ENCODE peak calls at places on chromosome 14, in five cellular contexts. Y is fibroblast of pulmonary artery; H is CD8-positive, alpha-beta memory T cell; N is CD8-positive, alpha-beta T cell; A is adrenal gland. B is an unnamed sample.

GRCh38 chr14:65620195-65620594 is 207.7 kb downstream of the FUT8 start:
- DNase-seq in Y (peak; percentile 39), H (no peak), N (no peak), A (no peak), B (no peak)

GRCh38 chr14:49220492-49220891 is 365.7 kb downstream of the RPS29 start:
- DNase-seq in Y (no peak), H (no peak), N (no peak), A (peak; percentile 15), B (no peak)

GRCh38 chr14:71651228-71651627 is 281.0 kb upstream of the RGS6 start:
- DNase-seq in Y (peak; percentile 95), H (no peak), N (no peak), A (peak; percentile 35), B (no peak)

GRCh38 chr14:68020999-68021663 is 201.6 kb downstream of the RAD51B start:
- DNase-seq in Y (no peak), H (no peak), N (no peak), A (no peak), B (no peak)

GRCh38 chr14:34252227-34252626 is 209.8 kb downstream of the SPTSSA start:
- DNase-seq in Y (no peak), H (no peak), N (no peak), A (no peak), B (no peak)

GRCh38 chr14:105912641-105913180 is 386.3 kb downstream of the TMEM121 start:
- DNase-seq in Y (no peak), H (no peak), N (no peak), A (no peak), B (no peak)

GRCh38 chr14:25381498-25381897 is 331.6 kb upstream of the STXBP6 start:
- DNase-seq in Y (peak; percentile 3), H (no peak), N (no peak), A (no peak), B (no peak)

GRCh38 chr14:70934502-70935134 is 27.4 kb downstream of the PCNX1 start:
- DNase-seq in Y (peak; percentile 72), H (no peak), N (no peak), A (no peak), B (no peak)

GRCh38 chr14:104805326-104805678 is 4.4 kb downstream of the ZBTB42 start:
- DNase-seq in Y (peak; percentile 88), H (no peak), N (no peak), A (peak; percentile 31), B (peak; percentile 73)

GRCh38 chr14:31895206-31895605 is 181.9 kb upstream of the ARHGAP5 start:
- DNase-seq in Y (peak; percentile 74), H (no peak), N (no peak), A (no peak), B (peak; percentile 37)

GRCh38 chr14:75293920-75294648 is 15.5 kb downstream of the FOS start:
- DNase-seq in Y (peak; percentile 99), H (peak; percentile 95), N (peak; percentile 92), A (peak; percentile 96), B (peak; percentile 93)

GRCh38 chr14:59632381-59632780 is 55.8 kb upstream of the CCDC175 start:
- DNase-seq in Y (peak; percentile 49), H (no peak), N (no peak), A (peak; percentile 14), B (no peak)

GRCh38 chr14:69558774-69559173 is 15.9 kb downstream of the CCDC177 start:
- DNase-seq in Y (no peak), H (no peak), N (no peak), A (no peak), B (no peak)

GRCh38 chr14:24037658-24038037 is 14.2 kb upstream of the CARMIL3 start:
- DNase-seq in Y (no peak), H (no peak), N (no peak), A (no peak), B (no peak)

GRCh38 chr14:93232159-93232558 is 25.1 kb downstream of the UBR7 start:
- DNase-seq in Y (no peak), H (no peak), N (no peak), A (no peak), B (no peak)
- H3K4me3 ChIP-seq in Y (no peak overlapping the region), H (no peak overlapping the region), N (no peak overlapping the region), A (no peak overlapping the region), B (no peak overlapping the region)

GRCh38 chr14:52315355-52315718 is 1.2 kb downstream of the PTGER2 start:
- DNase-seq in Y (no peak), H (peak; percentile 31), N (no peak), A (no peak), B (no peak)

GRCh38 chr14:52313903-52314481 is at the start of gene PTGER2:
- DNase-seq in Y (peak; percentile 87), H (peak; percentile 78), N (peak; percentile 46), A (peak; percentile 66), B (peak; percentile 81)

GRCh38 chr14:52313493-52313881 is 625 bp upstream of the PTGER2 start:
- DNase-seq in Y (peak; percentile 39), H (no peak), N (no peak), A (no peak), B (no peak)

GRCh38 chr14:52314521-52315354 is 626 bp downstream of the PTGER2 start:
- DNase-seq in Y (no peak), H (peak; percentile 41), N (no peak), A (no peak), B (peak; percentile 6)

DNA sequence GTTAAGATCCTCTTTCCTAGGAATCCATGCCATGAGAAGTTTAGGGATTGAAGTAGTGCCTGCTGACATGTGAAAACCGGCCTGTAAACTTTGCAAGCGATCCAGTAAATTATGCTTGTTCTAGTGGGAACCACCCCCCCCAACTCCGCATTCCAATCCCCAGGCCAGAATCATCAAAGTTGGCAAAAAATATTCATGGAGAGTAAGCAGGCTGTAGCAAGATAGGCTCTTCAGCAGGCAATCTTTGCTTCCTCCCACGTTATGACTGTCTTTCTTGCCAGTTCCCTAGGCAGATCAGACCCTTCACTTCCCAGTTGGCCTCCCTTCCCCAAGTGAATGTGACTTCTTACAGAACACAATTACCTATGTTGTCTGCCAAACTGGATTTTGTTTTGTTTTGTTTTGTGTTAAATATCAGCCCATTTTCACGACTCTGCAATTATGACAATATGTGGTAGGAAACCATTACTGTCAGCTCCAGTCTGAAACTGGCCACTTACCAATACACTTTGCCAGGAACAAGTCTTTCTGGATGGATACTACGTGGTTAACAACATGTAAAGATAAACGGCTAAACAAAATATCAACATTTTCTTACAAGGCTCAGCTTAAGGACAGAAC is 1.1 kb upstream of the PTGER2 start:
- DNase-seq in Y (peak; percentile 56), H (no peak), N (no peak), A (no peak), B (no peak)
- H3K4me3 ChIP-seq in Y (peak overlapping the region; percentile 52), H (peak overlapping the region; percentile 68), N (peak overlapping the region; percentile 85), A (no peak overlapping the region), B (no peak overlapping the region)

DNA sequence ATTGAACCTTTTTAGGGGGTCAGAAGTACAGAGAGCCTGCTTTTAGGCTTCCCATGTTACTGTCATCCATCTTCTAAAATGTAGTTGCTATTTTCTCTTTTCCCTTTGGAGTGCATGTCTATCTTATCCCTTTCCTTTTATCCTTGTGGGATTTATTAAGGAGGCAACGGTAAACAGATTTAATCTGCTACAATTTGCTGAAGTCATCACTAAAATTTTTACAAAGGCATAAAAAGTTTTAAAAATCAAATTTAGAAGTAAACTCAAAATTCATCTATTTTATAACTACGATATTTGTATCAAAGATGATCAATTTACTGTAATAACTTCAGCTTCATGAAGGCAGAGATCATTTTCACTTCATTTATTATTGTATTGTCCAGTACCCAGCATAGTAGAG is 118.7 kb downstream of the RPS6KA5 start:
- DNase-seq in Y (no peak), H (no peak), N (no peak), A (no peak), B (no peak)
- H3K4me3 ChIP-seq in Y (no peak overlapping the region), H (no peak overlapping the region), N (no peak overlapping the region), A (no peak overlapping the region), B (no peak overlapping the region)

GRCh38 chr14:89226789-89227489 is 190.1 kb downstream of the FOXN3 start:
- DNase-seq in Y (no peak), H (no peak), N (no peak), A (no peak), B (no peak)
- H3K4me3 ChIP-seq in Y (no peak overlapping the region), H (no peak overlapping the region), N (no peak overlapping the region), A (no peak overlapping the region), B (no peak overlapping the region)

DNA sequence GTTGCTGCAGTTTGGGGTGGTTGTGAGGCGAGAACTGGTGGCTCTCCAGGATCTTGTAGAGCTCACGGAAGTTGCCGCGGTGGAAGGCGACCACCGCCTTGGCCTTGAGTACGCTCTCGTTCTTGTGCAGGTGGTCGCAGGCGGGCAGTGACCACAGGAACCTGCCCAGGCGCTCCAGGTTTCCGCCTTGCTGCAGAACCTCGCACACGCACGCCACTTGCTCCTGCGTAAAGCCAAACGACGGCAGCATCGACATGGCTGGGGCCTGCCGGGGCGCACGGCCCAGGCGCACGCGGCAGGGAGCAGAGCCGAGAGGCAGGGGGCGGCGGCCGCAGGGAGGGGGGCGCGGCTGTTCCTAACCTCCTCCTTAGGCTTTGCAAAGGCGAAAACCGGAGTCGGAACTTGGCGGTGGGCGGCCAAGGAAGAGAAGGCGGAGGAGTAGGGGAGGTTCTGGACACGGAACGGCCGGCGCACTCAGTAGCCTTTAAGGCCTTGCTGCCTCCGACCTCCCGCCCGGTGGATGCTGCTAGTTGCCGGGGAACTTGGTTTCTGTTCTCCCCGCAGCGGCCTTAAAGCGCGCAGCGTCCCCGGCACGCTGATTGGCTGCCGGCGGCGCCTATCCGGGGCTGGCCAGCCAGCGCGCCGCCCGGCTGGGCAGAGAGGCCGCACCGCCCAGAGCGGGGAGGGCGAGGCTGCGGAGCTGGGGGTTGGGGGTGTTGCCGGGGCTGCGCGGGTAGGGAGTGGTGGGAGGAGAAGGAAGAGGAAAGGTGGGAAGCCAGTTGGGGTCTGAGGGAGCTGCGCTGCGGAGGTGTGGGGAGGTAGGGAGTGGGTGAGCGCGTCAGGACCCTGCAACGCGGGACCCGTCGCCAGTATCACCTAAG is at the start of gene SIX1:
- DNase-seq in Y (peak; percentile 86), H (no peak), N (no peak), A (peak; percentile 78), B (peak; percentile 81)
- H3K4me3 ChIP-seq in Y (peak within 1 kb of the TSS; percentile 55), H (no peak within 1 kb of the TSS), N (no peak within 1 kb of the TSS), A (peak within 1 kb of the TSS; percentile 29), B (peak within 1 kb of the TSS; percentile 68)

GRCh38 chr14:53874704-53875103 is 81.9 kb downstream of the BMP4 start:
- DNase-seq in Y (peak; percentile 26), H (no peak), N (no peak), A (no peak), B (no peak)

GRCh38 chr14:53875337-53875897 is 81.2 kb downstream of the BMP4 start:
- DNase-seq in Y (peak; percentile 10), H (no peak), N (no peak), A (no peak), B (no peak)

GRCh38 chr14:53870997-53871396 is 85.6 kb downstream of the BMP4 start:
- DNase-seq in Y (no peak), H (no peak), N (no peak), A (no peak), B (no peak)

GRCh38 chr14:53871947-53872346 is 84.7 kb downstream of the BMP4 start:
- DNase-seq in Y (no peak), H (no peak), N (no peak), A (no peak), B (no peak)

DNA sequence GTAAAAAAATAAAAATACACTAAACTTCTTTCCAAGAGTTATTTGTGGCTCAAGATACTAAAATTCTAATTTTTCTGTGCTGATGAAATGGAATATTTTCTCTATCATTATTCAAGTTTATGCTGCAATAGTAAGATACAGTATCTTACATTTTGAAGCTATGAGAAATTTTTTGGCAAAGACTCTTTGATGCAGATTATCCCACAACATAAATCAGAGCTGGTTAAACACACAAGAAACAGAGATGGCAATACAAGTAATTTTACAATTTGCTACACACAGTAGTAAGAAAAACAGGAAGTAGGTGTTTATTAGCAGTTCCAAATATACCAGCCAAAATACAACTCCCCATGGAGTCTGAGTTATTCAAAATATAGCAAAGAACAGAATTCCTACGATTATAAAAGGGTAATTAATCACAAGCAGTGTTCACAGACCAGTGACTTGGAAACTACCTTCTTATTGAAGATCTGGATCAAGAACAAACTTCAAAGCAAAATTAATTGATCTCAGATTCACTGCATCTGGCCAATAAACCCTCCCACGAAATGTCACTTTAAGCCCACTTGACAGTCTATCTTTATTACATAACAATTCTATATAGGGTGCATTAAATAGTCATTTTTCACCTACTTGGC is 84.0 kb downstream of the BMP4 start:
- DNase-seq in Y (peak; percentile 39), H (no peak), N (no peak), A (no peak), B (no peak)
- H3K4me3 ChIP-seq in Y (no peak overlapping the region), H (no peak overlapping the region), N (no peak overlapping the region), A (no peak overlapping the region), B (no peak overlapping the region)